ENCODE peak calls at places on chromosomes 2 and 18, in ten cellular contexts. One of them, this sample, is unnamed.

GRCh38 chr2:10564876-10565425 is 116.8 kb upstream of the ODC1 start:
- DNase-seq in IMR-90: no peak
- DNase-seq in astrocyte of the spinal cord: no peak
- DNase-seq in chondrocyte: no peak
- DNase-seq in cardiac muscle cell: no peak
- DNase-seq in sigmoid colon: no peak
- DNase-seq in heart left ventricle: no peak
- DNase-seq in omental fat pad: no peak
- DNase-seq in AG09319: no peak
- DNase-seq in cardiac fibroblast: no peak
- DNase-seq in this sample: no peak

GRCh38 chr2:122186761-122187222 is 431.3 kb downstream of the TSN start:
- DNase-seq in IMR-90: no peak
- DNase-seq in sigmoid colon: no peak
- DNase-seq in AG09319: no peak
- DNase-seq in cardiac fibroblast: no peak
- DNase-seq in astrocyte of the spinal cord: no peak
- DNase-seq in chondrocyte: no peak
- DNase-seq in omental fat pad: no peak
- DNase-seq in heart left ventricle: no peak
- DNase-seq in cardiac muscle cell: peak
- DNase-seq in this sample: no peak

GRCh38 chr2:218152777-218153176 is 14.0 kb downstream of the CXCR1 start:
- DNase-seq in cardiac fibroblast: no peak
- DNase-seq in heart left ventricle: no peak
- DNase-seq in sigmoid colon: no peak
- DNase-seq in astrocyte of the spinal cord: no peak
- DNase-seq in AG09319: no peak
- DNase-seq in omental fat pad: no peak
- DNase-seq in cardiac muscle cell: no peak
- DNase-seq in chondrocyte: no peak
- DNase-seq in IMR-90: no peak
- DNase-seq in this sample: no peak

GRCh38 chr2:179264238-179265081 is at the start of gene SESTD1:
- DNase-seq in IMR-90: peak
- DNase-seq in cardiac muscle cell: peak
- DNase-seq in sigmoid colon: peak
- DNase-seq in AG09319: no peak
- DNase-seq in omental fat pad: peak
- DNase-seq in astrocyte of the spinal cord: peak
- DNase-seq in cardiac fibroblast: no peak
- DNase-seq in heart left ventricle: peak
- DNase-seq in chondrocyte: no peak
- DNase-seq in this sample: peak

GRCh38 chr2:174788291-174788929 is 24.1 kb upstream of the CHRNA1 start:
- DNase-seq in AG09319: no peak
- DNase-seq in cardiac fibroblast: no peak
- DNase-seq in IMR-90: peak
- DNase-seq in cardiac muscle cell: no peak
- DNase-seq in sigmoid colon: no peak
- DNase-seq in chondrocyte: no peak
- DNase-seq in heart left ventricle: no peak
- DNase-seq in omental fat pad: no peak
- DNase-seq in astrocyte of the spinal cord: no peak
- DNase-seq in this sample: peak

GRCh38 chr2:223319601-223320000 is 267.6 kb downstream of the KCNE4 start:
- DNase-seq in AG09319: no peak
- DNase-seq in IMR-90: no peak
- DNase-seq in omental fat pad: no peak
- DNase-seq in cardiac fibroblast: no peak
- DNase-seq in heart left ventricle: no peak
- DNase-seq in cardiac muscle cell: no peak
- DNase-seq in chondrocyte: no peak
- DNase-seq in astrocyte of the spinal cord: peak
- DNase-seq in sigmoid colon: no peak
- DNase-seq in this sample: no peak

GRCh38 chr2:130756041-130756720 is 841 bp downstream of the AMER3 start:
- DNase-seq in omental fat pad: no peak
- DNase-seq in AG09319: no peak
- DNase-seq in astrocyte of the spinal cord: peak
- DNase-seq in heart left ventricle: no peak
- DNase-seq in IMR-90: no peak
- DNase-seq in sigmoid colon: no peak
- DNase-seq in cardiac muscle cell: peak
- DNase-seq in cardiac fibroblast: no peak
- DNase-seq in chondrocyte: no peak
- DNase-seq in this sample: peak

GRCh38 chr2:46335404-46335965 is 38.3 kb downstream of the EPAS1 start:
- DNase-seq in omental fat pad: no peak
- DNase-seq in cardiac fibroblast: peak
- DNase-seq in IMR-90: peak
- DNase-seq in AG09319: no peak
- DNase-seq in heart left ventricle: peak
- DNase-seq in astrocyte of the spinal cord: peak
- DNase-seq in chondrocyte: no peak
- DNase-seq in sigmoid colon: peak
- DNase-seq in cardiac muscle cell: peak
- DNase-seq in this sample: no peak

GRCh38 chr18:48942554-48943261 is 8.1 kb downstream of the SMAD7 start:
- DNase-seq in sigmoid colon: no peak
- DNase-seq in astrocyte of the spinal cord: peak
- DNase-seq in cardiac fibroblast: peak
- DNase-seq in omental fat pad: no peak
- DNase-seq in cardiac muscle cell: peak
- DNase-seq in chondrocyte: peak
- DNase-seq in AG09319: no peak
- DNase-seq in heart left ventricle: no peak
- DNase-seq in IMR-90: peak
- DNase-seq in this sample: no peak

GRCh38 chr2:219783551-219783950 is 156.1 kb downstream of the SLC4A3 start:
- DNase-seq in sigmoid colon: no peak
- DNase-seq in astrocyte of the spinal cord: no peak
- DNase-seq in cardiac fibroblast: no peak
- DNase-seq in IMR-90: peak
- DNase-seq in AG09319: no peak
- DNase-seq in heart left ventricle: no peak
- DNase-seq in chondrocyte: no peak
- DNase-seq in cardiac muscle cell: no peak
- DNase-seq in omental fat pad: no peak
- DNase-seq in this sample: no peak

GRCh38 chr2:213490087-213490486 is 205.8 kb downstream of the SPAG16 start:
- DNase-seq in cardiac muscle cell: peak
- DNase-seq in cardiac fibroblast: no peak
- DNase-seq in IMR-90: no peak
- DNase-seq in omental fat pad: no peak
- DNase-seq in sigmoid colon: no peak
- DNase-seq in astrocyte of the spinal cord: no peak
- DNase-seq in AG09319: no peak
- DNase-seq in heart left ventricle: no peak
- DNase-seq in chondrocyte: no peak
- DNase-seq in this sample: no peak
- TF ChIP-seq CTCF in cardiac muscle cell: no peak
- TF ChIP-seq CTCF in cardiac fibroblast: no peak
- TF ChIP-seq CTCF in IMR-90: no peak
- TF ChIP-seq CTCF in omental fat pad: no peak
- TF ChIP-seq CTCF in sigmoid colon: no peak
- TF ChIP-seq CTCF in astrocyte of the spinal cord: no peak
- TF ChIP-seq CTCF in AG09319: no peak
- TF ChIP-seq CTCF in heart left ventricle: no peak
- TF ChIP-seq CTCF in chondrocyte: peak
- TF ChIP-seq CTCF in this sample: no peak

DNA sequence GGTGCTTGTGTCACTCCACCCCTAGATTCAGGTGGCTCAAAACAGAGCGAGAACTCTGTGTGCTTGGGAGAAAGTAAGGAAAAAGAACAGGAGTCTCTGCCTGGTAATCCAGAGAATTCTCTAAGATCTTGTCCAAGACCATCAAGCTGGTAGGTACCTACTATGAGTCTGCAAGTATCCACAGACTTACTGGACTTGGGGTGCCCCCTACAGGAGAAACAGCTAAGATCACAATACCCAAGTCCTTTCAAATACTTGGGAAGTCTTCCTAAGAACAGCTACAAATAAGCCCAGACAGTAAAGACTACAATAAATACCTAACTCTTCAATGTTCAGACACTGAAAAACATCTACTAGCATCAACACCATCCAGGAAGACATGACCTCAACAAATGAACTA is 1143.6 kb upstream of the ACVR2A start:
- DNase-seq in cardiac fibroblast: peak
- DNase-seq in AG09319: no peak
- DNase-seq in sigmoid colon: no peak
- DNase-seq in heart left ventricle: no peak
- DNase-seq in IMR-90: no peak
- DNase-seq in cardiac muscle cell: no peak
- DNase-seq in astrocyte of the spinal cord: no peak
- DNase-seq in omental fat pad: no peak
- DNase-seq in chondrocyte: no peak
- DNase-seq in this sample: no peak
- TF ChIP-seq CTCF in cardiac fibroblast: no peak
- TF ChIP-seq CTCF in AG09319: no peak
- TF ChIP-seq CTCF in sigmoid colon: no peak
- TF ChIP-seq CTCF in heart left ventricle: no peak
- TF ChIP-seq CTCF in IMR-90: no peak
- TF ChIP-seq CTCF in cardiac muscle cell: no peak
- TF ChIP-seq CTCF in astrocyte of the spinal cord: no peak
- TF ChIP-seq CTCF in omental fat pad: no peak
- TF ChIP-seq CTCF in chondrocyte: no peak
- TF ChIP-seq CTCF in this sample: no peak

GRCh38 chr2:240424341-240425235 is 10.9 kb upstream of the GPC1 start:
- DNase-seq in AG09319: no peak
- DNase-seq in omental fat pad: peak
- DNase-seq in sigmoid colon: peak
- DNase-seq in cardiac fibroblast: no peak
- DNase-seq in cardiac muscle cell: no peak
- DNase-seq in astrocyte of the spinal cord: no peak
- DNase-seq in chondrocyte: no peak
- DNase-seq in IMR-90: no peak
- DNase-seq in heart left ventricle: peak
- DNase-seq in this sample: no peak
- TF ChIP-seq CTCF in AG09319: no peak
- TF ChIP-seq CTCF in omental fat pad: no peak
- TF ChIP-seq CTCF in sigmoid colon: no peak
- TF ChIP-seq CTCF in cardiac fibroblast: no peak
- TF ChIP-seq CTCF in cardiac muscle cell: no peak
- TF ChIP-seq CTCF in astrocyte of the spinal cord: no peak
- TF ChIP-seq CTCF in chondrocyte: no peak
- TF ChIP-seq CTCF in IMR-90: no peak
- TF ChIP-seq CTCF in heart left ventricle: no peak
- TF ChIP-seq CTCF in this sample: no peak

GRCh38 chr18:67513285-67513684 is 3.2 kb downstream of the DSEL start:
- DNase-seq in astrocyte of the spinal cord: no peak
- DNase-seq in cardiac fibroblast: peak
- DNase-seq in omental fat pad: no peak
- DNase-seq in cardiac muscle cell: no peak
- DNase-seq in chondrocyte: no peak
- DNase-seq in sigmoid colon: no peak
- DNase-seq in IMR-90: no peak
- DNase-seq in heart left ventricle: no peak
- DNase-seq in AG09319: no peak
- DNase-seq in this sample: no peak
- TF ChIP-seq CTCF in astrocyte of the spinal cord: peak
- TF ChIP-seq CTCF in cardiac fibroblast: peak
- TF ChIP-seq CTCF in omental fat pad: no peak
- TF ChIP-seq CTCF in cardiac muscle cell: no peak
- TF ChIP-seq CTCF in chondrocyte: peak
- TF ChIP-seq CTCF in sigmoid colon: no peak
- TF ChIP-seq CTCF in IMR-90: no peak
- TF ChIP-seq CTCF in heart left ventricle: no peak
- TF ChIP-seq CTCF in AG09319: no peak
- TF ChIP-seq CTCF in this sample: no peak

GRCh38 chr2:120561393-120562035 is 174.2 kb upstream of the GLI2 start:
- DNase-seq in heart left ventricle: no peak
- DNase-seq in cardiac fibroblast: no peak
- DNase-seq in chondrocyte: peak
- DNase-seq in sigmoid colon: no peak
- DNase-seq in cardiac muscle cell: no peak
- DNase-seq in astrocyte of the spinal cord: no peak
- DNase-seq in AG09319: no peak
- DNase-seq in IMR-90: no peak
- DNase-seq in omental fat pad: no peak
- DNase-seq in this sample: no peak

GRCh38 chr2:120556908-120557307 is 178.8 kb upstream of the GLI2 start:
- DNase-seq in chondrocyte: no peak
- DNase-seq in astrocyte of the spinal cord: no peak
- DNase-seq in cardiac muscle cell: no peak
- DNase-seq in sigmoid colon: no peak
- DNase-seq in IMR-90: no peak
- DNase-seq in omental fat pad: no peak
- DNase-seq in heart left ventricle: no peak
- DNase-seq in cardiac fibroblast: no peak
- DNase-seq in AG09319: no peak
- DNase-seq in this sample: no peak

GRCh38 chr2:120559401-120559800 is 176.3 kb upstream of the GLI2 start:
- DNase-seq in sigmoid colon: no peak
- DNase-seq in IMR-90: peak
- DNase-seq in cardiac fibroblast: peak
- DNase-seq in heart left ventricle: no peak
- DNase-seq in AG09319: peak
- DNase-seq in omental fat pad: no peak
- DNase-seq in cardiac muscle cell: no peak
- DNase-seq in astrocyte of the spinal cord: peak
- DNase-seq in chondrocyte: no peak
- DNase-seq in this sample: no peak

GRCh38 chr2:120560330-120560729 is 175.3 kb upstream of the GLI2 start:
- DNase-seq in chondrocyte: peak
- DNase-seq in cardiac fibroblast: no peak
- DNase-seq in omental fat pad: no peak
- DNase-seq in cardiac muscle cell: no peak
- DNase-seq in heart left ventricle: no peak
- DNase-seq in IMR-90: no peak
- DNase-seq in AG09319: no peak
- DNase-seq in sigmoid colon: no peak
- DNase-seq in astrocyte of the spinal cord: no peak
- DNase-seq in this sample: no peak

DNA sequence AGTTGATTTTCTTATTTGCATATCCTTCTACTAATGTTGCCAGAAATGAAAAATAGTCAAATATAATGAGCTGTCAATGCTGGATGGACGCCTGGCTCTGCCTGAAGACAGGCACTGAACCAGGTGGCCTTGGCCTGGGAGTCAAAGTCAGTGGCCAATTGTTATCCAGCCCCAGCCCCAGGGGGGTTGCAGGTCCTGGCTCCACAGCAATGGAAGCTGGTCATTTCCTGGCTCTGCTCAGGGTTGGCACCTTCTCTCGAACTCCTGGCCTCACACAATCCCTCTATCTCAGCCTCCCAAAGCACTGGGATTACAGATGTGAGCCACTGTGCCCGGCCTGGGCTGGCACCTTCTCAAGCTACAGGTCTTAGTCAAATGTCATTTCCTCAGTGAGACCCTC is 176.8 kb upstream of the GLI2 start:
- DNase-seq in omental fat pad: no peak
- DNase-seq in astrocyte of the spinal cord: no peak
- DNase-seq in cardiac muscle cell: no peak
- DNase-seq in AG09319: no peak
- DNase-seq in heart left ventricle: no peak
- DNase-seq in chondrocyte: peak
- DNase-seq in cardiac fibroblast: no peak
- DNase-seq in sigmoid colon: no peak
- DNase-seq in IMR-90: no peak
- DNase-seq in this sample: no peak
- TF ChIP-seq CTCF in omental fat pad: no peak
- TF ChIP-seq CTCF in astrocyte of the spinal cord: no peak
- TF ChIP-seq CTCF in cardiac muscle cell: no peak
- TF ChIP-seq CTCF in AG09319: no peak
- TF ChIP-seq CTCF in heart left ventricle: no peak
- TF ChIP-seq CTCF in chondrocyte: no peak
- TF ChIP-seq CTCF in cardiac fibroblast: no peak
- TF ChIP-seq CTCF in sigmoid colon: no peak
- TF ChIP-seq CTCF in IMR-90: no peak
- TF ChIP-seq CTCF in this sample: no peak

This sample was measured in glutamatergic neuron.